ENCODE peak calls at places on chromosomes 6 and 20, in ten cellular contexts. D is GM13976, B is Peyer's patch, U is A549, E is MCF 10A, X is GM04504, O is ACHN, Z is AG04450, T is cardiac septum, Q is left ventricle myocardium inferior. J is an unnamed sample.

GRCh38 chr6:40413231-40413755 is 173.9 kb downstream of the LRFN2 start:
- DNase-seq in D (no peak), B (no peak), U (no peak), E (no peak), X (no peak), O (no peak), Z (no peak), T (no peak), Q (no peak), J (no peak)

GRCh38 chr6:37783831-37784584 is 35.5 kb upstream of the ZFAND3 start:
- DNase-seq in D (peak), B (no peak), U (no peak), E (no peak), X (no peak), O (no peak), Z (no peak), T (no peak), Q (peak), J (peak)

GRCh38 chr6:139882977-139883728 is 508.7 kb upstream of the CITED2 start:
- DNase-seq in D (no peak), B (no peak), U (no peak), E (no peak), X (no peak), O (peak), Z (no peak), T (no peak), Q (no peak), J (no peak)

GRCh38 chr6:331622-332521 is 39.6 kb downstream of the DUSP22 start:
- DNase-seq in D (peak), B (peak), U (no peak), E (no peak), X (no peak), O (no peak), Z (no peak), T (no peak), Q (no peak), J (peak)

GRCh38 chr6:169285165-169285564 is 31.5 kb upstream of the THBS2 start:
- DNase-seq in D (no peak), B (no peak), U (no peak), E (no peak), X (no peak), O (no peak), Z (no peak), T (no peak), Q (no peak), J (no peak)

GRCh38 chr6:81366970-81367369 is 385.5 kb downstream of the TENT5A start:
- DNase-seq in D (no peak), B (no peak), U (no peak), E (no peak), X (no peak), O (no peak), Z (no peak), T (no peak), Q (no peak), J (no peak)

GRCh38 chr20:50534567-50534966 is 24.4 kb downstream of the PTPN1 start:
- DNase-seq in D (no peak), B (no peak), U (no peak), E (peak), X (peak), O (peak), Z (peak), T (no peak), Q (no peak), J (no peak)

GRCh38 chr20:39264506-39265172 is 302.5 kb downstream of the DHX35 start:
- DNase-seq in D (peak), B (peak), U (peak), E (peak), X (peak), O (peak), Z (peak), T (no peak), Q (peak), J (no peak)

GRCh38 chr20:23659989-23660837 is 22.5 kb upstream of the CST3 start:
- DNase-seq in D (no peak), B (no peak), U (no peak), E (no peak), X (no peak), O (no peak), Z (peak), T (no peak), Q (no peak), J (no peak)

GRCh38 chr6:138989098-138989983 is 1.3 kb upstream of the REPS1 start:
- DNase-seq in D (no peak), B (no peak), U (no peak), E (no peak), X (no peak), O (no peak), Z (no peak), T (no peak), Q (no peak), J (no peak)

J was measured in Right ventricle myocardium inferior.